ENCODE peak calls at places on chromosome 17, in six cellular contexts. K is H1, U is stomach, M is endothelial cell of umbilical vein, O is HepG2, A is GM23338. F is an unnamed sample. For H3K4me1, the result is how much of the 10 kb centered on the place peaks cover.

GRCh38 chr17:17150450-17150804 is 55.7 kb downstream of the PLD6 start:
- DNase-seq in K (no peak), U (no peak), M (no peak), O (no peak), A (no peak), F (no peak)

GRCh38 chr17:63275318-63275967 is 170.7 kb downstream of the CYB561 start:
- DNase-seq in K (no peak), U (no peak), M (peak), O (peak), A (no peak), F (no peak)

GRCh38 chr17:79071161-79071560 is 3.5 kb upstream of the ENGASE start:
- DNase-seq in K (no peak), U (no peak), M (no peak), O (no peak), A (no peak), F (no peak)

GRCh38 chr17:29615048-29615385 is 7.7 kb downstream of the CORO6 start:
- DNase-seq in K (no peak), U (no peak), M (no peak), O (no peak), A (peak), F (peak)

GRCh38 chr17:80886641-80887573 is 104.7 kb upstream of the CHMP6 start:
- DNase-seq in K (no peak), U (no peak), M (no peak), O (no peak), A (no peak), F (no peak)

GRCh38 chr17:30950669-30951399 is 20.0 kb upstream of the RNF135 start:
- DNase-seq in K (no peak), U (peak), M (peak), O (peak), A (no peak), F (no peak)

GRCh38 chr17:76156662-76156991 is 15.6 kb upstream of the FOXJ1 start:
- DNase-seq in K (no peak), U (no peak), M (no peak), O (no peak), A (no peak), F (no peak)

GRCh38 chr17:40168262-40168832 is 8.9 kb upstream of the RAPGEFL1 start:
- DNase-seq in K (no peak), U (peak), M (peak), O (peak), A (peak), F (no peak)

GRCh38 chr17:11768106-11768505 is 169.8 kb downstream of the DNAH9 start:
- DNase-seq in K (no peak), U (no peak), M (no peak), O (no peak), A (no peak), F (no peak)

GRCh38 chr17:70137451-70138230 is 31.7 kb upstream of the KCNJ2 start:
- DNase-seq in K (no peak), U (no peak), M (peak), O (no peak), A (peak), F (peak)

GRCh38 chr17:73349138-73349537 is 37.3 kb upstream of the CDC42EP4 start:
- DNase-seq in K (no peak), U (no peak), M (no peak), O (no peak), A (no peak), F (no peak)

GRCh38 chr17:79777166-79777843 is 643 bp upstream of the CBX2 start:
- DNase-seq in K (no peak), U (peak), M (peak), O (peak), A (peak), F (no peak)

GRCh38 chr17:47959825-47960655 is 2.4 kb upstream of the PRR15L start:
- DNase-seq in K (no peak), U (peak), M (no peak), O (no peak), A (no peak), F (no peak)

GRCh38 chr17:36068524-36068923 is 4.5 kb downstream of the CCL18 start:
- DNase-seq in K (no peak), U (no peak), M (no peak), O (no peak), A (peak), F (no peak)

GRCh38 chr17:62653002-62653830 is 25.7 kb downstream of the MRC2 start:
- DNase-seq in K (no peak), U (peak), M (peak), O (no peak), A (peak), F (peak)

GRCh38 chr17:21548236-21548635 is 144.1 kb upstream of the KCNJ18 start:
- DNase-seq in K (no peak), U (no peak), M (no peak), O (no peak), A (no peak), F (no peak)

GRCh38 chr17:20123209-20123608 is 114.0 kb downstream of the SPECC1 start:
- DNase-seq in K (no peak), U (no peak), M (no peak), O (no peak), A (no peak), F (no peak)

GRCh38 chr17:15453246-15453645 is 14.2 kb downstream of the CDRT4 start:
- DNase-seq in K (no peak), U (no peak), M (peak), O (no peak), A (no peak), F (no peak)

GRCh38 chr17:1490643-1491405 is 1.7 kb downstream of the MYO1C start:
- DNase-seq in K (no peak), U (peak), M (peak), O (peak), A (peak), F (no peak)

GRCh38 chr17:75945202-75945601 is 4.4 kb upstream of the FBF1 start:
- DNase-seq in K (no peak), U (no peak), M (no peak), O (no peak), A (no peak), F (no peak)

GRCh38 chr17:80696456-80696855 is 151.8 kb downstream of the RPTOR start:
- DNase-seq in K (no peak), U (no peak), M (no peak), O (no peak), A (no peak), F (no peak)

GRCh38 chr17:61833536-61834203 is 29.7 kb downstream of the BRIP1 start:
- DNase-seq in K (no peak), U (no peak), M (peak), O (no peak), A (peak), F (no peak)

GRCh38 chr17:59666235-59666634 is 41.0 kb downstream of the PTRH2 start:
- DNase-seq in K (no peak), U (no peak), M (no peak), O (no peak), A (no peak), F (no peak)

GRCh38 chr17:18247613-18248001 is 10.9 kb downstream of the FLII start:
- DNase-seq in K (no peak), U (peak), M (peak), O (no peak), A (no peak), F (no peak)

GRCh38 chr17:51351090-51351489 is 90.7 kb downstream of the UTP18 start:
- DNase-seq in K (no peak), U (no peak), M (no peak), O (no peak), A (no peak), F (no peak)

GRCh38 chr17:28961391-28961790 is 10.1 kb upstream of the PHF12 start:
- DNase-seq in K (no peak), U (no peak), M (no peak), O (no peak), A (no peak), F (no peak)

GRCh38 chr17:73165616-73166404 is 1.0 kb downstream of the SSTR2 start:
- DNase-seq in K (no peak), U (no peak), M (no peak), O (no peak), A (peak), F (no peak)

GRCh38 chr17:47009759-47010594 is 30.9 kb upstream of the RPRML start:
- DNase-seq in K (no peak), U (no peak), M (no peak), O (no peak), A (no peak), F (no peak)

GRCh38 chr17:37261286-37261685 is 114.5 kb upstream of the C17orf78 start:
- DNase-seq in K (no peak), U (no peak), M (peak), O (no peak), A (no peak), F (no peak)

GRCh38 chr17:40303009-40303657 is 5.8 kb upstream of the RARA start:
- DNase-seq in K (no peak), U (peak), M (peak), O (peak), A (peak), F (no peak)

GRCh38 chr17:19336938-19337711 is 25.4 kb downstream of the B9D1 start:
- DNase-seq in K (no peak), U (peak), M (no peak), O (peak), A (peak), F (no peak)

GRCh38 chr17:41734139-41734948 is at the start of gene HAP1:
- DNase-seq in K (peak), U (peak), M (peak), O (no peak), A (peak), F (no peak)

GRCh38 chr17:32482568-32483320 is 4.0 kb upstream of the CDK5R1 start:
- DNase-seq in K (no peak), U (no peak), M (no peak), O (no peak), A (no peak), F (no peak)

GRCh38 chr17:81230043-81230820 is 7.5 kb upstream of the CEP131 start:
- DNase-seq in K (no peak), U (no peak), M (no peak), O (no peak), A (peak), F (no peak)

GRCh38 chr17:1746975-1747543 is 4.4 kb downstream of the SERPINF2 start:
- DNase-seq in K (no peak), U (peak), M (peak), O (no peak), A (peak), F (no peak)

GRCh38 chr17:28916302-28916934 is 13.5 kb upstream of the DHRS13 start:
- DNase-seq in K (no peak), U (peak), M (peak), O (peak), A (peak), F (no peak)

GRCh38 chr17:71068351-71068750 is 899.0 kb downstream of the KCNJ2 start:
- DNase-seq in K (no peak), U (no peak), M (no peak), O (no peak), A (no peak), F (no peak)

GRCh38 chr17:44004077-44004760 is at the start of gene NAGS:
- DNase-seq in K (no peak), U (no peak), M (no peak), O (peak), A (peak), F (no peak)

GRCh38 chr17:78479369-78479768 is 97.8 kb downstream of the DNAH17 start:
- DNase-seq in K (no peak), U (no peak), M (no peak), O (no peak), A (no peak), F (no peak)

DNA sequence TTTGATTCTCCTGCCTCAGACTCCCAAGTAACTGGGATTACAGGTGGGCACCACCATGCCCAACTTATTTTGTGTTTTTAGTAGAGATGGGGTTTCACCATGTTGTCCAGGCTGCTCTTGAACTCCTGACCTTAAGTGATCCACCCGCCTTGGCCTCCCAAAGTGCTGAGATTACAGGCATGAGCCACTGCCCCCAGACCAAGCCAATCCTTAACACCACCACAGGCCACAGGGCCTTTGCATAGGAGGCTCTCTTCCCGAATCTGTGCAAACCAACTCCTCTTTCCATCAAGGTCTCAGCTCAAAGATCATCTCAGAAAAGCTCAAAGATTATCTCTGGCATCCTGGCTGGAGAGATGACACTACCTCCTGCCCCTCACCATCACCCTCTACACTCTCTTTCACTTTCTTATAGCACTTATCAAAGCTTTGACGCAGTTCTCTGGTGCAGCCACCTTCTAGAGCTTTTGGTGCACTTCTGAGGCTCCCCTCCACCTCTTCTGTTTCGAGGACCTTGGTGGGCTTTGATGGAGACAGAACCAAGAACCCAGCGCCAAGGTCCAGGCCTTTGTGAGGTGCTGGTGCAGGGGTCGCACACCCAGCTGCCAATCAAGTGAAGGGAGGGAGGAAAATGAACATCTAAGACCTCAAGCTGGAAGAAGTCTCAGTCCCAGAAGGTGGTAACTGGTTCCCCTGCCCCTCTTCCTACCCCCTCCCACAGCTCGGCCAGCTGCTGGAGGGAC is 23.2 kb upstream of the PHB1 start:
- DNase-seq in K (no peak), U (no peak), M (no peak), O (no peak), A (no peak), F (no peak)
- H3K4me1 ChIP-seq in K (under half), U (under half), M (under half), O (under half), A (under half), F (under half)

DNA sequence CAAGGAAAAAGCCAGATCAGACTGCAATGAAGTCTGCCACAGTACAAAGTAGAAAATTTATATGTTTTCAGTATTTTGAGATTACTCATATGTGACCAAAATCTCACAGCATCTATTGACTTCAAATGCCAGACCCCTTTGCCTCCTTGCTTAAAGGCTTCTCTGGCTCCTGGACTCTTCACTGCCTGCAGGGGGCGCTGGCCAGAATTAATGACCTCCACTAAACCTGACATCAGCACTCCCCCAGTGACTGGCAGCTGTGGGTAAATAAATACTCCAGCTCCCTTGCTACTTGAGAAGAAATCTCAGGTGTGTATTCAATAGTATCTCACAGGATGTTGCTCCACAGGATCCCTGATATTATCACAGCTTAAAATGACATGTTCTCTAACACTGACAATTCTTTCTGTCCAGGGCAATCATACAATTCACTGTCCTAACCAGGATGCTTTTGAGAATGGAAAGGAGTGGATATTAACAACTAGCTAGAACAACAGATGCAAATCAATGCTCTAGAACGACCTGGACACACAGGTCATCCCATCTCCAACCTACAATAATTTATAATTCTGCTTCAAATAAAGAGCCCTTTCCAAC is 4.0 kb downstream of the BECN1 start:
- DNase-seq in K (no peak), U (peak), M (peak), O (peak), A (peak), F (no peak)
- TF ChIP-seq CTCF in K (peak), U (no peak), M (peak), O (peak), A (peak), F (no peak)

DNA sequence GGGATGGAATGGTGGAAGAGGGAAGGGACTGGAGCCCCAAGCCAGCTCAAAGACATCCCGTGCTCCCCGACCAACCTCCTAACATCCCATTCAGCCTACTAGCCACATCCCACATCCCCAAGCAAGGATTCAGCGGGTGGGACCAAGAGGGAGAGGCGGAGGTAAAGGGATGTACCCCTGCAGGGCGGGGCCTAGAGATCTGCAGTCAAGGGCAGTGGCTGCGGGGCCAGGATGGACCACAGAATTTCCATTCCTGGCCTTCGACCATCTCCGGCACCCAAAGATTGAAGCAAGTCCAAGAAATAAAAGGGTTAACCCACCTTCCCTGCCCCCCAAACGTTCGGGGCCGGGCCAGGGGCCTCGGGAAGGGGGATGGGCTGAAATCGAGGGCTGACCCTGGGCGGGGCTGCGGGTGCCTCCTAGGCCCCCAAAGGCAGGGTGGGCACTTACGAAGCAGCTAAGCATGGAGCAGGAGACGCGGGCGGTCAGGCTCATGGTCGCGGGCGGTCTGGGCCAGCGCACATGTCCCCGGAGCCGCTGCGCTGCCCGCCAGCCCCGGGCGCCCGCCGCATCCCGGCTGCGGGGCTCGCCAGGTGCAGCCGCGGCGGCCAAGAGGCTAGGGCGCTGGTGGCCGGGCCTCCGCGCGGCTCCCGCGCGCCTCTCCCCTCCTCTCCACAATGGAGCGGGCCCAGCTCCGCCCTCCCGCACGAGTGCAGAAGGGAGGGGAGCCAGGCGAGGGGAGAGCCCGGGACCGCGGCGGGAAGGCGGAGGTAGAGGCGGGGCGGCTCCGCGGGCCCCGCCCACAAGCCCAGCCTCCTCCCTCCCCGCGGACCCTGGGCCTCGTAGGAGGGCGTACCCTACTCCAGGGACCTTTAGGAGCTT is at the start of gene MTMR4:
- DNase-seq in K (peak), U (peak), M (peak), O (peak), A (peak), F (peak)
- TF ChIP-seq POLR2AphosphoS5 in K (peak), U (peak), M (peak), O (no peak), A (peak), F (peak)

GRCh38 chr17:8151641-8152111 is 528 bp downstream of the PER1 start:
- DNase-seq in K (no peak), U (peak), M (peak), O (no peak), A (peak), F (peak)
- H3K4me1 ChIP-seq in K (under half), U (half or more), M (under half), O (under half), A (under half), F (under half)

DNA sequence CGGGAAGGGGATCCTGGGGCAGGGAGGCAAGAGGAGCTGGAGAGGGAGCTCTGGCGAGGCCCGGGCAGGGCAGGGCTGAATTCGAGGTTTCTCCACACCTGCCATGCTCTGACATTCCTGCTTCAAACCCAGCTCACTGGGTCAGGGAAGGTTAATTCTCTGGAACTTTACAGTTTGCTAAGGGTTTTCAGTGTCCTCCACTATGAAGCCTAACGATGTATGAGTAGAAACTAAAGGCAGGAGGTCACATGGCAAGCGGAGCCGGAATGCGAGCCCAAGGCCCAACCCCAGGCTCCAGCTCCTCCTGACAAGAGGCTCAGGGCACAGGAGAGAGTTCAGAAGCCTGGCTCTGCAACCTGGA is 29.2 kb downstream of the DCAKD start:
- DNase-seq in K (no peak), U (no peak), M (no peak), O (no peak), A (no peak), F (no peak)
- TF ChIP-seq CTCF in K (no peak), U (no peak), M (no peak), O (no peak), A (no peak), F (no peak)

GRCh38 chr17:67421869-67422273 is 44.8 kb downstream of the PITPNC1 start:
- DNase-seq in K (no peak), U (no peak), M (peak), O (peak), A (peak), F (no peak)
- TF ChIP-seq POLR2AphosphoS5 in K (no peak), U (peak), M (peak), O (no peak), A (no peak), F (peak)

GRCh38 chr17:4948166-4948996 is at the start of gene PFN1:
- DNase-seq in K (no peak), U (peak), M (peak), O (peak), A (peak), F (no peak)
- H3K4me1 ChIP-seq in K (under half), U (half or more), M (under half), O (half or more), A (under half), F (under half)

GRCh38 chr17:4381690-4382671 is 15.5 kb upstream of the UBE2G1 start:
- DNase-seq in K (no peak), U (no peak), M (no peak), O (no peak), A (no peak), F (no peak)

GRCh38 chr17:4389079-4389478 is 22.6 kb upstream of the UBE2G1 start:
- DNase-seq in K (no peak), U (peak), M (no peak), O (no peak), A (peak), F (no peak)

GRCh38 chr17:4386406-4386805 is 19.9 kb upstream of the UBE2G1 start:
- DNase-seq in K (no peak), U (no peak), M (no peak), O (no peak), A (no peak), F (no peak)
- TF ChIP-seq CTCF in K (no peak), U (no peak), M (no peak), O (no peak), A (no peak), F (no peak)

F was measured in vagina.